ENCODE peak calls at places on chromosome 9, in four cellular contexts. D, B, X and K are unnamed samples.

GRCh38 chr9:99905833-99906402 is 536 bp upstream of the STX17 start:
- DNase-seq in D (peak), B (no peak), X (peak), K (no peak)

GRCh38 chr9:6610073-6610472 is 35.5 kb downstream of the GLDC start:
- DNase-seq in D (no peak), B (no peak), X (no peak), K (no peak)

GRCh38 chr9:78236511-78236950 is 656 bp downstream of the CEP78 start:
- DNase-seq in D (peak), B (peak), X (no peak), K (no peak)

GRCh38 chr9:21317956-21318923 is 13.1 kb upstream of the IFNA5 start:
- DNase-seq in D (peak), B (peak), X (peak), K (no peak)

GRCh38 chr9:89648247-89649000 is 43.6 kb downstream of the GADD45G start:
- DNase-seq in D (no peak), B (no peak), X (no peak), K (no peak)

GRCh38 chr9:79014929-79015699 is 556.7 kb upstream of the TLE4 start:
- DNase-seq in D (no peak), B (no peak), X (no peak), K (no peak)

GRCh38 chr9:131709741-131710499 is 30.0 kb downstream of the RAPGEF1 start:
- DNase-seq in D (peak), B (no peak), X (peak), K (no peak)

GRCh38 chr9:15936316-15936869 is 383.6 kb downstream of the CCDC171 start:
- DNase-seq in D (peak), B (no peak), X (peak), K (no peak)

GRCh38 chr9:123702477-123702876 is 227.4 kb downstream of the DENND1A start:
- DNase-seq in D (no peak), B (no peak), X (no peak), K (no peak)

GRCh38 chr9:34405719-34406118 is 29.0 kb upstream of the MYORG start:
- DNase-seq in D (peak), B (no peak), X (peak), K (no peak)

GRCh38 chr9:72856985-72857631 is 95.7 kb downstream of the ALDH1A1 start:
- DNase-seq in D (peak), B (peak), X (peak), K (no peak)

GRCh38 chr9:131402073-131402472 is 8.2 kb downstream of the PRRC2B start:
- DNase-seq in D (peak), B (no peak), X (peak), K (no peak)

GRCh38 chr9:128218518-128219389 is 15.6 kb downstream of the DNM1 start:
- DNase-seq in D (peak), B (peak), X (peak), K (no peak)

GRCh38 chr9:99049641-99050040 is 55.3 kb upstream of the TGFBR1 start:
- DNase-seq in D (no peak), B (no peak), X (no peak), K (no peak)

GRCh38 chr9:77876091-77876490 is 155.5 kb downstream of the GNAQ start:
- DNase-seq in D (peak), B (peak), X (peak), K (no peak)

GRCh38 chr9:107227696-107228258 is 55.3 kb upstream of the RAD23B start:
- DNase-seq in D (peak), B (no peak), X (no peak), K (no peak)